ENCODE peak calls at places on chromosome 3, in six cellular contexts. I is K562, C is HepG2, R is H1, A is GM12891, F is GM12878. P is an unnamed sample.

GRCh38 chr3:160941885-160942494 is 163.2 kb downstream of the B3GALNT1 start:
- DNase-seq in R (peak), A (peak), I (peak), F (peak), C (peak), P (peak)

GRCh38 chr3:116815831-116816588 is 106.4 kb downstream of the TUSC7 start:
- DNase-seq in A (no peak), I (no peak), C (no peak), F (no peak), R (no peak), P (no peak)

GRCh38 chr3:47984089-47984759 is 32.0 kb downstream of the MAP4 start:
- DNase-seq in C (no peak), R (no peak), F (no peak), A (no peak), I (no peak), P (no peak)

GRCh38 chr3:193812078-193812725 is 219.2 kb downstream of the OPA1 start:
- DNase-seq in F (no peak), I (no peak), A (no peak), R (no peak), C (no peak), P (no peak)

GRCh38 chr3:57852896-57853295 is 96.8 kb downstream of the SLMAP start:
- DNase-seq in F (no peak), I (no peak), C (peak), R (no peak), A (no peak), P (no peak)

GRCh38 chr3:134029734-134030381 is at the start of gene SLCO2A1:
- DNase-seq in C (no peak), A (peak), R (peak), F (no peak), I (no peak), P (no peak)

GRCh38 chr3:159978353-159978752 is 10.3 kb upstream of the IL12A start:
- DNase-seq in R (no peak), C (peak), F (no peak), I (no peak), A (no peak), P (no peak)

GRCh38 chr3:42014949-42015533 is 53.1 kb upstream of the ULK4 start:
- DNase-seq in C (peak), R (no peak), F (no peak), I (no peak), A (no peak), P (no peak)

GRCh38 chr3:63670544-63670943 is 18.1 kb downstream of the SNTN start:
- DNase-seq in A (no peak), C (no peak), R (no peak), I (no peak), F (no peak), P (no peak)

GRCh38 chr3:5192568-5193319 is 5.2 kb downstream of the EDEM1 start:
- DNase-seq in F (no peak), I (no peak), C (no peak), R (no peak), A (no peak), P (no peak)

GRCh38 chr3:24657870-24658535 is 163.4 kb upstream of the THRB start:
- DNase-seq in C (no peak), R (no peak), F (no peak), A (no peak), I (no peak), P (no peak)

GRCh38 chr3:125280966-125281365 is 68.4 kb upstream of the SLC12A8 start:
- DNase-seq in F (no peak), A (no peak), R (no peak), C (peak), I (no peak), P (no peak)

GRCh38 chr3:116302087-116302747 is 143.1 kb downstream of the LSAMP start:
- DNase-seq in R (no peak), A (no peak), C (no peak), F (no peak), I (no peak), P (no peak)

DNA sequence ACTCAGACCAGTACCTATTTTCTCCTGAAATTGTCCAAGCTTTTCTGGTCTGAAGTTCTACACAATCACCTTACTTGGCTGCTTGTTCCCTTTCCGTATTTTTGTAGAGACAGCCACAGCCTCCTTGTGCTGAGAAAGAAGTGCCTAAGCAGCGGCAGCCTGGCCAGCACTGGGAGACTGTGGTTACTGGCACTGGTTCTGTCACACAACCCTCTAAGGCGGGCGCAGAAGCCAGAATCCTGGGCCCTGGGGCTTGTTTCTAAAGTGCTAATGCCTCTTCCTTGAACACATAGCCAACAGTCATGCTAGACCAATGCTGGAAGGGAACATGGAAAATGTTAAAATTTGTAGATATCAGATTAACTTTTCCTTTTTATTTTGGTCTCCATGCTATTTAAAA is 6.3 kb upstream of the CEP70 start:
- DNase-seq in R (no peak), I (no peak), C (no peak), F (no peak), A (no peak), P (no peak)
- TF ChIP-seq POLR2A in R (no peak), I (no peak), C (no peak), F (no peak), A (no peak), P (no peak)

GRCh38 chr3:28348637-28349396 is at the start of the genes AZI2 and ZCWPW2:
- DNase-seq in C (peak), F (peak), I (peak), R (peak), A (peak), P (peak)

GRCh38 chr3:28349397-28350000 is 875 bp upstream of the AZI2 start:
- DNase-seq in R (no peak), C (no peak), I (no peak), F (no peak), A (no peak), P (no peak)

GRCh38 chr3:28345690-28346089 is 2.8 kb upstream of the ZCWPW2 start:
- DNase-seq in F (no peak), R (no peak), C (no peak), A (no peak), I (no peak), P (no peak)

GRCh38 chr3:28347374-28348285 is 891 bp upstream of the ZCWPW2 start:
- DNase-seq in F (no peak), A (no peak), C (no peak), I (peak), R (no peak), P (no peak)

DNA sequence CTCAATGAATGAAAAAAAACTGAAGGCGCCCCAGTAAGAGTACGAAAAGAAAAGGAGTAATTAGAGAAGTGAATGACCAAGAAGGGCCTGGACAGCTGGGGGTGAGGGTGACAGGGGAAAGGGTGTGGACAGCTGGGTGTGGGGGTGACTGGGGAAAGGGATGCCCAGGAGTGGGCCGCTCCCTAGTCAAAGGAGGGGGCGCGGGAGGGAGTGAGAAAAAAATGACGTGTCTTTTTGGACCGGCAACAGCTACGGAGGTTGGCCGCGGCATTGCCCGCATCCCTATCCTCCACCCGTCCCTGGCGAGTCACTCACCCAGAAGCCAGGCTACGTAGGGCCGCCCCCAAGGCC is 260 bp upstream of the ZCWPW2 start:
- DNase-seq in I (no peak), R (no peak), F (no peak), A (no peak), C (no peak), P (no peak)
- TF ChIP-seq TAF1 in I (no peak), R (no peak), F (no peak), A (no peak), C (no peak), P (no peak)

DNA sequence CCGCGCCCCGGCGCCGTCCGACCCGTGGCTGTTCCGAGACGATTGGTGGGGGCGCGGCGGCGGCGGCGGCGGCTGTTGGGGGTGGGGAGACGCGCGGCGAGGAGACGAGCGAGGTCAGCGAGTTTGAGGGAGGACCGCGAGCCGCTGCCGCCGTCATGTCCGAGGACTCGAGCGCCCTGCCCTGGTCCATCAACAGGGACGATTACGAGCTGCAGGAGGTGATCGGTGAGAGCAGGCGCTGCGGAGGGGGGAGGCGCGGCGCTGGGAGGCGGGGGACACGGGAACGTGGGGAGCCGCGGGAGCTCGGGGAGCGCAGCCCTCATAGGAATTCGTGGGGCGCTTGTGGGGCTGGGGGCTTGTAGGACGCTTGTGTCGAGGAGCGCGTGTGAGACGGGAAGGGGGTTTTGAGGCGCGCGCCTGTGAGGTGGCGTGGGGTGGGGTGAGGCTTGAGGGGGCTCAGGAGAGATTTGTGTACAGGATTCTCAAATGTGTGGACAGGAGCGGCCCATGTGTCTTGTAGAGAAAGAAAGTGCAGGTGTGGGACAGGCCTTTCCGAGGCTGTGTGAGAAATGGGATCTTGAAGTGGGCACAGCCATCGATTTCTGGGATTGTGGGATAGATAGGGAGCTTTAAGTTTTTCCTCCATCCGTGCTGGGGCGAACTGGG is 518 bp downstream of the OXSR1 start:
- DNase-seq in C (peak), R (no peak), I (no peak), A (peak), F (no peak), P (no peak)
- TF ChIP-seq POLR2A in C (no peak), R (no peak), I (peak), A (no peak), F (no peak), P (no peak)

GRCh38 chr3:172846706-172847105 is 96.2 kb downstream of the ECT2 start:
- DNase-seq in F (no peak), C (no peak), A (no peak), R (no peak), I (no peak), P (no peak)
- TF ChIP-seq TAF1 in F (no peak), C (no peak), A (no peak), R (no peak), I (no peak), P (no peak)

GRCh38 chr3:43621974-43622739 is at the start of gene ANO10:
- DNase-seq in F (peak), A (peak), C (peak), I (peak), R (peak), P (peak)
- TF ChIP-seq POLR2A in F (no peak), A (no peak), C (peak), I (peak), R (no peak), P (peak)

GRCh38 chr3:18097473-18097872 is 327.7 kb downstream of the SATB1 start:
- DNase-seq in C (no peak), I (no peak), A (no peak), F (no peak), R (no peak), P (no peak)

GRCh38 chr3:18099611-18100010 is 325.5 kb downstream of the SATB1 start:
- DNase-seq in C (no peak), I (no peak), A (no peak), R (no peak), F (no peak), P (no peak)

GRCh38 chr3:18097989-18098388 is 327.1 kb downstream of the SATB1 start:
- DNase-seq in C (no peak), I (no peak), R (no peak), F (no peak), A (no peak), P (no peak)

GRCh38 chr3:18098960-18099587 is 326.1 kb downstream of the SATB1 start:
- DNase-seq in C (no peak), R (no peak), F (no peak), I (no peak), A (no peak), P (no peak)

DNA sequence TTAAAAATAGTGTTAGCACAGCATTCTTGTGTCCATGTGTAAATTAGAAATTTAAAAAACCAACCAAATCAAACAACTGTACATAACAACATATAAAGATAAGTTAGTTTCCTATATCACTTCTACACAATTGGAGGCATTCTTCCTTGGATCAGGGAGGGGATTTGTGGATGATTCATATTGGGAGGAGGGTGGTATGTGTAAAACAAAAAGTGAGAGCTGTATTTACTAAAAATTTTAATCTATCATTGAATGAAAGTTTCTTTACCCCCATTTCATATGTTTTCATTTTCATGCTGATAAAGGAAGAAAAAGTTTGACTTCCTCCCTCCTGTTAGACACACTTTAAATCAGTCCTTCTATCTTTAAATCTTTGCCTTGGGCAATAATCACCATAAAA is 325.0 kb downstream of the SATB1 start:
- DNase-seq in A (no peak), I (no peak), F (no peak), R (no peak), C (no peak), P (no peak)
- TF ChIP-seq TAF1 in A (no peak), I (no peak), F (no peak), R (no peak), C (no peak), P (no peak)

GRCh38 chr3:32398531-32398930 is 6.9 kb downstream of the CMTM7 start:
- DNase-seq in C (no peak), F (no peak), I (no peak), R (no peak), A (no peak), P (no peak)

GRCh38 chr3:32403663-32404062 is 12.0 kb downstream of the CMTM7 start:
- DNase-seq in A (no peak), F (no peak), R (no peak), C (no peak), I (no peak), P (no peak)

GRCh38 chr3:32399030-32399620 is 7.5 kb downstream of the CMTM7 start:
- DNase-seq in I (peak), A (no peak), R (no peak), C (peak), F (no peak), P (no peak)

GRCh38 chr3:32401141-32401540 is 9.5 kb downstream of the CMTM7 start:
- DNase-seq in A (no peak), C (peak), R (no peak), F (no peak), I (no peak), P (no peak)

DNA sequence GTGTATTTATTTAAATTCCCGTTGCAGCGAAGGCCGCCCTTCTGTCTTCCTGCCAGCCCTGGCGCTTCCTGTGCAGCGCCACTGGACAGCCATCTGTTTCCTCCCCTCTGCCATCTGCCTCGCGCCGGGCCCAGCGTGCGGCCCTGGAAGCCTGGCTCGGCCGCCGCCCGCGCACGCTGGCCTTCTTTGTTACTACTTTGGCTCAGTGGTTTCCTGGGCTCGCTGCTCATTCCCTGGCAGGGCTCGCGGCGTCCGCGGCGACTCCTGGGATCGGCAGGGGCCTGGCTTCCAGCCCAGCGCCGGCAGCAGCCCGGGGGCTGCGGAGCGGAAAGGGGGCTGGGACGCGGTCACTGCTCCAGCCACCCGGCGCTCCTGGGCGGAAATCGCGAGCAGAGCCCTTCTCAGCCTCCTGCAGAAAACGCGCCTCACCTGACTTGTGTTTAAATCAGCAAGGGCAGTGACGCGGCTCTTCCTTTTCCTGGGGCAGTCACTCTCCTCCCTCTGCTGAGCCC is 9.9 kb downstream of the CMTM7 start:
- DNase-seq in A (peak), F (no peak), R (peak), C (peak), I (no peak), P (peak)
- TF ChIP-seq POLR2A in A (no peak), F (no peak), R (no peak), C (no peak), I (no peak), P (no peak)

GRCh38 chr3:50885491-50885890 is 210.8 kb downstream of the DOCK3 start:
- DNase-seq in A (no peak), R (peak), F (no peak), I (peak), C (peak), P (no peak)
- TF ChIP-seq TAF1 in A (no peak), R (no peak), F (no peak), I (no peak), C (no peak), P (no peak)

DNA sequence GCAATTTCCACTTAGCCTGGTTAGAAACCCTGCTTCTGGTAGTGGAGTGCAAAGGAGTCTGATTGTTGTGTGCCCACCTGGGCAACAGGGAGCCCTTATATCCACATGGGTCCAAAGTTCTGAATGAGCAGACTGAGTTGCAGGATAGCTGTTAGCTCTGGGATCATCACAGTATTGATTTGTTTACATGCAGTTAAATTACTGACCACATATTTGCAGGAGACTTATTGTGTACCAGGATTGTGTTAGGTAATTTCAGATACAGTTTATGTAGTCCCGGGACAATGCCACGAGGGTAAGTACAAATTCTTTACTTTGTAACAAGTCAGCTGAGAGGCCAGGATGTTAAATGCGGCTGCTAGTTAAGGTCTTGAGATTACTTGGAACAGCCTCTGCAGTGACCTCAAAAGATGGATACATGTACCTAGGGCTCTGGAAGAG is 18.8 kb downstream of the ARHGEF26 start:
- DNase-seq in R (no peak), A (no peak), I (no peak), F (no peak), C (peak), P (no peak)
- TF ChIP-seq POLR2A in R (no peak), A (no peak), I (no peak), F (no peak), C (no peak), P (no peak)

GRCh38 chr3:123372789-123373534 is 75.9 kb downstream of the ADCY5 start:
- DNase-seq in R (no peak), A (no peak), F (no peak), C (no peak), I (no peak), P (no peak)

GRCh38 chr3:123373535-123373987 is 75.3 kb downstream of the ADCY5 start:
- DNase-seq in A (no peak), I (no peak), R (no peak), F (no peak), C (no peak), P (no peak)

GRCh38 chr3:123371426-123371825 is 77.5 kb downstream of the ADCY5 start:
- DNase-seq in R (no peak), C (no peak), A (no peak), I (no peak), F (no peak), P (no peak)

GRCh38 chr3:123370819-123371218 is 78.1 kb downstream of the ADCY5 start:
- DNase-seq in R (no peak), I (no peak), C (no peak), A (no peak), F (no peak), P (no peak)

DNA sequence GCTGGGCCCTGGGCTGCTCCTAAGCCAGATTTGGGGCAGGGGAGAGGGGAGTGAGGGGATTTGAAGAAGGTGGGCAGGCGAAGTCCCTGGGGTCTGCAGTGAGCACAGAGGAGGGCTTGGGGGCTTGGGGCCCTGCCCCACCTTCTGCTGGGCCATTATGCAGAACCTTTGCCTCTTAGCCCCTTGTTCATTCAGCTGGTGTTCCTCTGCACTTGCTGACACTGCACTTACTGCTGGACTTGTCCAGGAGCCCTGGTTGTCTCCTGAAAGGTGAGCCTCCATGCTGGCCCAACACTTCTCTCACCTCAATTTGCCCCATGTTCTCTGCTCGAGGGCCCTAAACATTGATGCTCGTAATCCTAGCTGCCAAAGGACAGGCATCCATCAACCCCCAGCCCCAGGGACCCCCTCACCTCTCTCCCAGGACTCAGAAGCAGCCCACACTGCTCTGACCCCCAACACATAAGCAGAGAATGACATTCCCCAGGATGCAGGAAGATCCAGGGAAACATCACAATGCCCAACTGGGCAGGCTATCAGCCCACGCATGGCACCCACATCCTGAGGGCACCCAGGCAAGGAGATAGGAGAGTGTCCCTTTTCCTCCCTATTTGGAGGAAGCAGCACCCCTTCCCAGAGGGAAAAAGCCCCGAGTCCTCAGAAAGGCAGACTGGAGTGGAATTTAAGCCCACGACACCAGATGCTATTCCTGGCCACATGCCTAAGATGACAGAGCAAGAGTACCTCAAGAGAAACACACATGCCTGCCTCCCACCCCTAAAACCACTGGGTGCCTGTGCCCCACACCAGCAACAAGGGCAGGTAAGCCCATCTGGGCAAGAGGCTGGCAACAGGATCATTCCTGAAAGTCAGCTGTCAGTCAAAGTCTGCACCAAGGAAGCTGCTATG is 76.8 kb downstream of the ADCY5 start:
- DNase-seq in C (no peak), R (no peak), F (no peak), A (no peak), I (no peak), P (no peak)
- TF ChIP-seq TAF1 in C (no peak), R (no peak), F (no peak), A (no peak), I (no peak), P (no peak)

P was measured in GM12892.